ENCODE peak calls at places on chromosome 11, in eight cellular contexts. One of them, this sample, is unnamed.

GRCh38 chr11:41431784-41432183 is 27.7 kb downstream of the LRRC4C start:
- DNase-seq in tibial artery: no peak
- DNase-seq in SK-N-SH: peak
- DNase-seq in PC-9: no peak
- DNase-seq in BJ: no peak
- DNase-seq in K562: peak
- DNase-seq in fibroblast of lung: no peak
- DNase-seq in uterus: no peak
- DNase-seq in this sample: no peak

GRCh38 chr11:65355013-65355775 is 643 bp downstream of the TIGD3 start:
- DNase-seq in BJ: no peak
- DNase-seq in uterus: no peak
- DNase-seq in K562: peak
- DNase-seq in fibroblast of lung: no peak
- DNase-seq in PC-9: peak
- DNase-seq in SK-N-SH: peak
- DNase-seq in tibial artery: no peak
- DNase-seq in this sample: no peak

GRCh38 chr11:129023968-129024676 is 81.5 kb upstream of the TP53AIP1 start:
- DNase-seq in uterus: no peak
- DNase-seq in SK-N-SH: no peak
- DNase-seq in tibial artery: no peak
- DNase-seq in BJ: no peak
- DNase-seq in PC-9: peak
- DNase-seq in fibroblast of lung: peak
- DNase-seq in K562: no peak
- DNase-seq in this sample: no peak

GRCh38 chr11:1870721-1871466 is 18.0 kb downstream of the LSP1 start:
- DNase-seq in SK-N-SH: no peak
- DNase-seq in BJ: no peak
- DNase-seq in uterus: no peak
- DNase-seq in PC-9: no peak
- DNase-seq in tibial artery: peak
- DNase-seq in fibroblast of lung: no peak
- DNase-seq in K562: peak
- DNase-seq in this sample: peak

GRCh38 chr11:67195971-67196418 is 70.3 kb upstream of the GRK2 start:
- DNase-seq in tibial artery: no peak
- DNase-seq in SK-N-SH: no peak
- DNase-seq in PC-9: no peak
- DNase-seq in fibroblast of lung: peak
- DNase-seq in K562: no peak
- DNase-seq in BJ: peak
- DNase-seq in uterus: peak
- DNase-seq in this sample: peak

GRCh38 chr11:66568124-66568916 is at the start of gene CTSF:
- DNase-seq in SK-N-SH: peak
- DNase-seq in tibial artery: peak
- DNase-seq in BJ: no peak
- DNase-seq in uterus: peak
- DNase-seq in fibroblast of lung: peak
- DNase-seq in PC-9: peak
- DNase-seq in K562: peak
- DNase-seq in this sample: peak

GRCh38 chr11:115458877-115459276 is 45.3 kb downstream of the CADM1 start:
- DNase-seq in PC-9: no peak
- DNase-seq in fibroblast of lung: peak
- DNase-seq in uterus: no peak
- DNase-seq in K562: no peak
- DNase-seq in tibial artery: no peak
- DNase-seq in SK-N-SH: no peak
- DNase-seq in BJ: no peak
- DNase-seq in this sample: no peak

GRCh38 chr11:76802151-76802550 is 19.0 kb downstream of the TSKU start:
- DNase-seq in BJ: no peak
- DNase-seq in PC-9: no peak
- DNase-seq in SK-N-SH: no peak
- DNase-seq in fibroblast of lung: no peak
- DNase-seq in uterus: no peak
- DNase-seq in K562: no peak
- DNase-seq in tibial artery: no peak
- DNase-seq in this sample: no peak

GRCh38 chr11:16312242-16312641 is 44.1 kb downstream of the SOX6 start:
- DNase-seq in fibroblast of lung: no peak
- DNase-seq in uterus: no peak
- DNase-seq in BJ: no peak
- DNase-seq in PC-9: no peak
- DNase-seq in K562: no peak
- DNase-seq in SK-N-SH: no peak
- DNase-seq in tibial artery: no peak
- DNase-seq in this sample: no peak

GRCh38 chr11:1827095-1827797 is 7.5 kb upstream of the SYT8 start:
- DNase-seq in fibroblast of lung: peak
- DNase-seq in tibial artery: peak
- DNase-seq in BJ: no peak
- DNase-seq in uterus: no peak
- DNase-seq in SK-N-SH: peak
- DNase-seq in K562: no peak
- DNase-seq in PC-9: peak
- DNase-seq in this sample: peak

GRCh38 chr11:693415-693831 is 1.6 kb downstream of the DEAF1 start:
- DNase-seq in tibial artery: no peak
- DNase-seq in SK-N-SH: no peak
- DNase-seq in uterus: no peak
- DNase-seq in BJ: no peak
- DNase-seq in K562: no peak
- DNase-seq in PC-9: no peak
- DNase-seq in fibroblast of lung: no peak
- DNase-seq in this sample: peak

GRCh38 chr11:114262681-114263509 is 33.3 kb upstream of the NNMT start:
- DNase-seq in SK-N-SH: peak
- DNase-seq in K562: peak
- DNase-seq in PC-9: no peak
- DNase-seq in tibial artery: no peak
- DNase-seq in uterus: no peak
- DNase-seq in BJ: no peak
- DNase-seq in fibroblast of lung: peak
- DNase-seq in this sample: peak

GRCh38 chr11:80462211-80462610 is 1021.4 kb upstream of the TENM4 start:
- DNase-seq in SK-N-SH: no peak
- DNase-seq in PC-9: peak
- DNase-seq in fibroblast of lung: peak
- DNase-seq in tibial artery: no peak
- DNase-seq in uterus: no peak
- DNase-seq in K562: no peak
- DNase-seq in BJ: no peak
- DNase-seq in this sample: no peak

GRCh38 chr11:76216536-76217326 is 10.4 kb upstream of the WNT11 start:
- DNase-seq in fibroblast of lung: no peak
- DNase-seq in BJ: no peak
- DNase-seq in K562: no peak
- DNase-seq in tibial artery: no peak
- DNase-seq in uterus: no peak
- DNase-seq in PC-9: no peak
- DNase-seq in SK-N-SH: no peak
- DNase-seq in this sample: no peak

GRCh38 chr11:19803506-19803998 is 90.9 kb downstream of the NAV2 start:
- DNase-seq in tibial artery: no peak
- DNase-seq in BJ: no peak
- DNase-seq in SK-N-SH: no peak
- DNase-seq in fibroblast of lung: no peak
- DNase-seq in uterus: no peak
- DNase-seq in K562: no peak
- DNase-seq in PC-9: peak
- DNase-seq in this sample: no peak

GRCh38 chr11:93100211-93100610 is 97.6 kb downstream of the SLC36A4 start:
- DNase-seq in K562: no peak
- DNase-seq in SK-N-SH: no peak
- DNase-seq in BJ: no peak
- DNase-seq in fibroblast of lung: peak
- DNase-seq in tibial artery: no peak
- DNase-seq in uterus: no peak
- DNase-seq in PC-9: no peak
- DNase-seq in this sample: no peak

GRCh38 chr11:44848203-44848962 is 102.3 kb downstream of the TP53I11 start:
- DNase-seq in K562: no peak
- DNase-seq in uterus: no peak
- DNase-seq in BJ: no peak
- DNase-seq in SK-N-SH: no peak
- DNase-seq in fibroblast of lung: no peak
- DNase-seq in tibial artery: no peak
- DNase-seq in PC-9: no peak
- DNase-seq in this sample: no peak
- TF ChIP-seq CTCF in K562: no peak
- TF ChIP-seq CTCF in uterus: no peak
- TF ChIP-seq CTCF in BJ: no peak
- TF ChIP-seq CTCF in SK-N-SH: no peak
- TF ChIP-seq CTCF in fibroblast of lung: no peak
- TF ChIP-seq CTCF in tibial artery: no peak
- TF ChIP-seq CTCF in PC-9: no peak
- TF ChIP-seq CTCF in this sample: no peak

DNA sequence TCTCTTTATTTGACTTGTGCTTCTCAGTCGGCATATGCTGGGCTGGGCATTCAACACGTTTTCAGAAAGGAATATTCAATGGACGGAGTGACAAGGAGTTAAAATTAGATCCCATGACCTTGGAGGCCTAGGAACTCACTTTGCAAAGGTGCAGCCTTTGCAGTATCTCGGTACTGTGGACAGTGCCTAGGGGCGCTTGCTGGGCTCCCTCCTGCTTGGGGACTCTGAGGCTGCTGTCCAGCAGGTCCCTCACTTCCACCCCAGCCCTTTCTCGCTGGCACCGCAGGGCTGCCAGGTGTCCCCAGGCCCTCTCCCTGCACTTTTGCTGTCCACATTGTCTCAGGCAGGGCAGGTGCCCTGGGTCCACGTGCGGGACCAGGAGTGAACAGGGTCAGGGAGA is 255.5 kb upstream of the B3GAT1 start:
- DNase-seq in SK-N-SH: no peak
- DNase-seq in uterus: no peak
- DNase-seq in fibroblast of lung: no peak
- DNase-seq in PC-9: no peak
- DNase-seq in tibial artery: no peak
- DNase-seq in BJ: no peak
- DNase-seq in K562: no peak
- DNase-seq in this sample: no peak
- H3K4me3 ChIP-seq in SK-N-SH: no peak
- H3K4me3 ChIP-seq in uterus: no peak
- H3K4me3 ChIP-seq in fibroblast of lung: no peak
- H3K4me3 ChIP-seq in PC-9: no peak
- H3K4me3 ChIP-seq in tibial artery: no peak
- H3K4me3 ChIP-seq in BJ: no peak
- H3K4me3 ChIP-seq in K562: no peak
- H3K4me3 ChIP-seq in this sample: no peak

DNA sequence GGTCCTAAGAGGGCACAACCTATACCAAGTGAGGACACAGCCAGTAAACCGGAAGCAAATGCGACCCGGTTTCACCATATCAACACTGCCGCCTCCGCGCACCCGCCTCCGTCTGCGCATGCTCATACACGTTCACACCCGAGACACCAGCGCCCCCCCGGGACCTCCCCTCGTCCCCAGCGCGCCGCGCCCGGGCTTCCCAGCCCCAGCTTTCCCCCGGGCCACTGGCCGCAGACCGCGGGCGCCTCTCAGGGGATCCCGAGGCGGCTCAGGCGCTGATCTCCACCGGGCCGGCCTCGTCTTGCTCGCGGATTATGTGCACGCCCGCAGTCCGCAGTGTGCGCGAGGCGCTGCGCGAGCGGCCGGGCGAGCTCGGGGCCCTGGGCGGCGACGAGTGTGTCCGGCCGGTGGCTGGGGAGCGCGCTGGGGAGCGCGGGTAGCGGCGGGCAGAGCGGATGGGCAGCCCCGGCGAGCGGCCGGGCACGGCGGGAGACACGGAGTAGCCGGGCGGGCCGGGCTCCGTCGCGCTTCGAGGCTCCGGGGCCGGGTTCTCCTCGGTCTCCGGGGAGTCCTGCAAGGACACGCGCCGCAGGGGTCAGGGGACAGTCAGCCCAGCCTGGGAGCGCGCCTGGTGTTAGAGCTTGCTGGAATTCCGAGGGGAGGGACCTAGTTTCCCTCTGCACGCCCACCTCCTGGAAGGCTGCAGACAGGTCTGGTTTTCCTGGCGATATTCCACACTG is 2.0 kb downstream of the HEPN1 start:
- DNase-seq in fibroblast of lung: peak
- DNase-seq in SK-N-SH: peak
- DNase-seq in K562: no peak
- DNase-seq in tibial artery: peak
- DNase-seq in BJ: no peak
- DNase-seq in PC-9: no peak
- DNase-seq in uterus: peak
- DNase-seq in this sample: peak
- TF ChIP-seq CTCF in fibroblast of lung: no peak
- TF ChIP-seq CTCF in SK-N-SH: no peak
- TF ChIP-seq CTCF in K562: no peak
- TF ChIP-seq CTCF in tibial artery: no peak
- TF ChIP-seq CTCF in BJ: no peak
- TF ChIP-seq CTCF in PC-9: no peak
- TF ChIP-seq CTCF in uterus: no peak
- TF ChIP-seq CTCF in this sample: no peak

GRCh38 chr11:70141490-70142014 is 61.5 kb upstream of the FADD start:
- DNase-seq in fibroblast of lung: peak
- DNase-seq in BJ: no peak
- DNase-seq in K562: no peak
- DNase-seq in PC-9: no peak
- DNase-seq in uterus: no peak
- DNase-seq in SK-N-SH: no peak
- DNase-seq in tibial artery: no peak
- DNase-seq in this sample: no peak
- H3K4me3 ChIP-seq in fibroblast of lung: no peak
- H3K4me3 ChIP-seq in BJ: no peak
- H3K4me3 ChIP-seq in K562: no peak
- H3K4me3 ChIP-seq in PC-9: no peak
- H3K4me3 ChIP-seq in uterus: no peak
- H3K4me3 ChIP-seq in SK-N-SH: no peak
- H3K4me3 ChIP-seq in tibial artery: no peak
- H3K4me3 ChIP-seq in this sample: no peak

GRCh38 chr11:11396290-11397042 is 43.4 kb upstream of the CSNK2A3 start:
- DNase-seq in tibial artery: no peak
- DNase-seq in SK-N-SH: no peak
- DNase-seq in PC-9: no peak
- DNase-seq in uterus: peak
- DNase-seq in K562: no peak
- DNase-seq in fibroblast of lung: peak
- DNase-seq in BJ: peak
- DNase-seq in this sample: peak
- TF ChIP-seq CTCF in tibial artery: no peak
- TF ChIP-seq CTCF in SK-N-SH: no peak
- TF ChIP-seq CTCF in PC-9: no peak
- TF ChIP-seq CTCF in uterus: no peak
- TF ChIP-seq CTCF in K562: no peak
- TF ChIP-seq CTCF in fibroblast of lung: no peak
- TF ChIP-seq CTCF in BJ: no peak
- TF ChIP-seq CTCF in this sample: no peak

GRCh38 chr11:18393581-18394299 is 623 bp upstream of the LDHA start:
- DNase-seq in PC-9: no peak
- DNase-seq in SK-N-SH: no peak
- DNase-seq in uterus: no peak
- DNase-seq in BJ: no peak
- DNase-seq in fibroblast of lung: no peak
- DNase-seq in K562: no peak
- DNase-seq in tibial artery: no peak
- DNase-seq in this sample: no peak
- H3K4me3 ChIP-seq in PC-9: peak
- H3K4me3 ChIP-seq in SK-N-SH: peak
- H3K4me3 ChIP-seq in uterus: peak
- H3K4me3 ChIP-seq in BJ: peak
- H3K4me3 ChIP-seq in fibroblast of lung: no peak
- H3K4me3 ChIP-seq in K562: peak
- H3K4me3 ChIP-seq in tibial artery: peak
- H3K4me3 ChIP-seq in this sample: peak